ENCODE peak calls at places on chromosomes 16 and 17, in nine cellular contexts. One of them, this sample, is unnamed.

GRCh38 chr17:45228985-45229517 is 7.4 kb downstream of the FMNL1 start:
- DNase-seq in KBM-7: peak
- DNase-seq in NCI-H2029: no peak
- DNase-seq in NCI-H460: peak
- DNase-seq in HT-29: no peak
- DNase-seq in thoracic aorta: peak
- DNase-seq in nephron progenitor cell: peak
- DNase-seq in C1 segment of cervical spinal cord: peak
- DNase-seq in stomach: peak
- DNase-seq in this sample: peak

GRCh38 chr16:85279874-85280545 is 167.7 kb upstream of the CIBAR2 start:
- DNase-seq in KBM-7: no peak
- DNase-seq in NCI-H2029: no peak
- DNase-seq in NCI-H460: no peak
- DNase-seq in HT-29: no peak
- DNase-seq in thoracic aorta: no peak
- DNase-seq in nephron progenitor cell: no peak
- DNase-seq in C1 segment of cervical spinal cord: peak
- DNase-seq in stomach: no peak
- DNase-seq in this sample: no peak

GRCh38 chr16:30395155-30395991 is at the start of gene ZNF48:
- DNase-seq in KBM-7: peak
- DNase-seq in NCI-H2029: peak
- DNase-seq in NCI-H460: peak
- DNase-seq in HT-29: peak
- DNase-seq in thoracic aorta: no peak
- DNase-seq in nephron progenitor cell: peak
- DNase-seq in C1 segment of cervical spinal cord: peak
- DNase-seq in stomach: peak
- DNase-seq in this sample: peak

GRCh38 chr16:70271696-70272095 is 17.6 kb downstream of the AARS1 start:
- DNase-seq in KBM-7: no peak
- DNase-seq in NCI-H2029: no peak
- DNase-seq in NCI-H460: no peak
- DNase-seq in HT-29: no peak
- DNase-seq in thoracic aorta: no peak
- DNase-seq in nephron progenitor cell: no peak
- DNase-seq in C1 segment of cervical spinal cord: no peak
- DNase-seq in stomach: no peak
- DNase-seq in this sample: no peak

GRCh38 chr16:85302018-85302847 is 190.0 kb upstream of the CIBAR2 start:
- DNase-seq in KBM-7: no peak
- DNase-seq in NCI-H2029: no peak
- DNase-seq in NCI-H460: no peak
- DNase-seq in HT-29: no peak
- DNase-seq in thoracic aorta: no peak
- DNase-seq in nephron progenitor cell: no peak
- DNase-seq in C1 segment of cervical spinal cord: no peak
- DNase-seq in stomach: no peak
- DNase-seq in this sample: no peak

GRCh38 chr17:49353607-49354006 is 8.4 kb downstream of the ZNF652 start:
- DNase-seq in KBM-7: no peak
- DNase-seq in NCI-H2029: no peak
- DNase-seq in NCI-H460: no peak
- DNase-seq in HT-29: no peak
- DNase-seq in thoracic aorta: no peak
- DNase-seq in nephron progenitor cell: no peak
- DNase-seq in C1 segment of cervical spinal cord: no peak
- DNase-seq in stomach: no peak
- DNase-seq in this sample: no peak

GRCh38 chr17:57211543-57211942 is 44.8 kb upstream of the MSI2 start:
- DNase-seq in KBM-7: no peak
- DNase-seq in NCI-H2029: peak
- DNase-seq in NCI-H460: no peak
- DNase-seq in HT-29: peak
- DNase-seq in thoracic aorta: no peak
- DNase-seq in nephron progenitor cell: no peak
- DNase-seq in C1 segment of cervical spinal cord: no peak
- DNase-seq in stomach: no peak
- DNase-seq in this sample: no peak

GRCh38 chr16:6977906-6978305 is 354.7 kb upstream of the RBFOX1 start:
- DNase-seq in KBM-7: no peak
- DNase-seq in NCI-H2029: no peak
- DNase-seq in NCI-H460: no peak
- DNase-seq in HT-29: no peak
- DNase-seq in thoracic aorta: no peak
- DNase-seq in nephron progenitor cell: no peak
- DNase-seq in C1 segment of cervical spinal cord: no peak
- DNase-seq in stomach: no peak
- DNase-seq in this sample: no peak

GRCh38 chr16:50315346-50315997 is 49.1 kb downstream of the ADCY7 start:
- DNase-seq in KBM-7: no peak
- DNase-seq in NCI-H2029: no peak
- DNase-seq in NCI-H460: no peak
- DNase-seq in HT-29: no peak
- DNase-seq in thoracic aorta: no peak
- DNase-seq in nephron progenitor cell: no peak
- DNase-seq in C1 segment of cervical spinal cord: no peak
- DNase-seq in stomach: no peak
- DNase-seq in this sample: no peak

GRCh38 chr17:80191720-80192265 is 22.0 kb downstream of the CARD14 start:
- DNase-seq in KBM-7: no peak
- DNase-seq in NCI-H2029: no peak
- DNase-seq in NCI-H460: no peak
- DNase-seq in HT-29: no peak
- DNase-seq in thoracic aorta: no peak
- DNase-seq in nephron progenitor cell: no peak
- DNase-seq in C1 segment of cervical spinal cord: no peak
- DNase-seq in stomach: no peak
- DNase-seq in this sample: no peak

GRCh38 chr16:725463-726187 is 618 bp downstream of the CCDC78 start:
- DNase-seq in KBM-7: no peak
- DNase-seq in NCI-H2029: no peak
- DNase-seq in NCI-H460: no peak
- DNase-seq in HT-29: peak
- DNase-seq in thoracic aorta: no peak
- DNase-seq in nephron progenitor cell: no peak
- DNase-seq in C1 segment of cervical spinal cord: no peak
- DNase-seq in stomach: no peak
- DNase-seq in this sample: no peak

GRCh38 chr17:66949501-66949900 is 15.0 kb upstream of the CACNG4 start:
- DNase-seq in KBM-7: no peak
- DNase-seq in NCI-H2029: peak
- DNase-seq in NCI-H460: no peak
- DNase-seq in HT-29: no peak
- DNase-seq in thoracic aorta: no peak
- DNase-seq in nephron progenitor cell: no peak
- DNase-seq in C1 segment of cervical spinal cord: no peak
- DNase-seq in stomach: no peak
- DNase-seq in this sample: no peak

GRCh38 chr17:13736915-13737314 is 135.2 kb upstream of the HS3ST3A1 start:
- DNase-seq in KBM-7: no peak
- DNase-seq in NCI-H2029: no peak
- DNase-seq in NCI-H460: no peak
- DNase-seq in HT-29: no peak
- DNase-seq in thoracic aorta: no peak
- DNase-seq in nephron progenitor cell: no peak
- DNase-seq in C1 segment of cervical spinal cord: no peak
- DNase-seq in stomach: no peak
- DNase-seq in this sample: no peak

GRCh38 chr17:50452627-50453300 is 15.9 kb downstream of the CHAD start:
- DNase-seq in KBM-7: peak
- DNase-seq in NCI-H2029: no peak
- DNase-seq in NCI-H460: no peak
- DNase-seq in HT-29: peak
- DNase-seq in thoracic aorta: no peak
- DNase-seq in nephron progenitor cell: no peak
- DNase-seq in C1 segment of cervical spinal cord: no peak
- DNase-seq in stomach: no peak
- DNase-seq in this sample: no peak

GRCh38 chr16:55913717-55914116 is 38.5 kb upstream of the CES5A start:
- DNase-seq in KBM-7: no peak
- DNase-seq in NCI-H2029: no peak
- DNase-seq in NCI-H460: no peak
- DNase-seq in HT-29: no peak
- DNase-seq in thoracic aorta: no peak
- DNase-seq in nephron progenitor cell: no peak
- DNase-seq in C1 segment of cervical spinal cord: peak
- DNase-seq in stomach: no peak
- DNase-seq in this sample: no peak

GRCh38 chr17:41910701-41911391 is 7.9 kb downstream of the ACLY start:
- DNase-seq in KBM-7: no peak
- DNase-seq in NCI-H2029: no peak
- DNase-seq in NCI-H460: no peak
- DNase-seq in HT-29: no peak
- DNase-seq in thoracic aorta: no peak
- DNase-seq in nephron progenitor cell: no peak
- DNase-seq in C1 segment of cervical spinal cord: no peak
- DNase-seq in stomach: no peak
- DNase-seq in this sample: no peak

GRCh38 chr17:60421273-60422161 is 772 bp upstream of the CHCT1 start:
- DNase-seq in KBM-7: peak
- DNase-seq in NCI-H2029: peak
- DNase-seq in NCI-H460: peak
- DNase-seq in HT-29: peak
- DNase-seq in thoracic aorta: peak
- DNase-seq in nephron progenitor cell: peak
- DNase-seq in C1 segment of cervical spinal cord: peak
- DNase-seq in stomach: peak
- DNase-seq in this sample: peak

GRCh38 chr17:67833946-67834631 is 8.8 kb downstream of the BPTF start:
- DNase-seq in KBM-7: peak
- DNase-seq in NCI-H2029: no peak
- DNase-seq in NCI-H460: no peak
- DNase-seq in HT-29: no peak
- DNase-seq in thoracic aorta: no peak
- DNase-seq in nephron progenitor cell: no peak
- DNase-seq in C1 segment of cervical spinal cord: no peak
- DNase-seq in stomach: no peak
- DNase-seq in this sample: peak

GRCh38 chr16:55470533-55471371 is 8.2 kb upstream of the MMP2 start:
- DNase-seq in KBM-7: no peak
- DNase-seq in NCI-H2029: no peak
- DNase-seq in NCI-H460: no peak
- DNase-seq in HT-29: no peak
- DNase-seq in thoracic aorta: no peak
- DNase-seq in nephron progenitor cell: no peak
- DNase-seq in C1 segment of cervical spinal cord: peak
- DNase-seq in stomach: peak
- DNase-seq in this sample: no peak

GRCh38 chr16:30934827-30935557 is 11.6 kb downstream of the FBXL19 start:
- DNase-seq in KBM-7: peak
- DNase-seq in NCI-H2029: peak
- DNase-seq in NCI-H460: peak
- DNase-seq in HT-29: peak
- DNase-seq in thoracic aorta: no peak
- DNase-seq in nephron progenitor cell: peak
- DNase-seq in C1 segment of cervical spinal cord: no peak
- DNase-seq in stomach: peak
- DNase-seq in this sample: peak

GRCh38 chr17:8151641-8152111 is 528 bp downstream of the PER1 start:
- DNase-seq in KBM-7: peak
- DNase-seq in NCI-H2029: peak
- DNase-seq in NCI-H460: no peak
- DNase-seq in HT-29: peak
- DNase-seq in thoracic aorta: peak
- DNase-seq in nephron progenitor cell: peak
- DNase-seq in C1 segment of cervical spinal cord: peak
- DNase-seq in stomach: peak
- DNase-seq in this sample: peak

GRCh38 chr17:60039096-60039495 is 39.6 kb downstream of the HEATR6 start:
- DNase-seq in KBM-7: no peak
- DNase-seq in NCI-H2029: no peak
- DNase-seq in NCI-H460: no peak
- DNase-seq in HT-29: no peak
- DNase-seq in thoracic aorta: no peak
- DNase-seq in nephron progenitor cell: no peak
- DNase-seq in C1 segment of cervical spinal cord: no peak
- DNase-seq in stomach: no peak
- DNase-seq in this sample: no peak